ENCODE peak calls at places on chromosomes 4 and X, in five cellular contexts. D is Caco-2, Z is K562, G is OCI-LY7, I is SK-N-MC. P is an unnamed sample. For H3K36me3, the result is how much of the 10 kb centered on the place peaks cover.

GRCh38 chr4:73308286-73308685 is 49.7 kb upstream of the ANKRD17 start:
- DNase-seq in D (no peak), Z (no peak), G (peak), I (no peak), P (peak)

GRCh38 chrX:140467211-140467610 is 37.7 kb downstream of the SOX3 start:
- DNase-seq in D (no peak), Z (no peak), G (no peak), I (no peak), P (no peak)

GRCh38 chr4:78775278-78776030 is 696 bp upstream of the BMP2K start:
- DNase-seq in D (peak), Z (no peak), G (peak), I (no peak), P (peak)

GRCh38 chr4:56386091-56386490 is 1.2 kb downstream of the AASDH start:
- DNase-seq in D (no peak), Z (no peak), G (no peak), I (no peak), P (no peak)

GRCh38 chr4:181860668-181861067 is 382.5 kb upstream of the TENM3 start:
- DNase-seq in D (no peak), Z (no peak), G (no peak), I (no peak), P (peak)

GRCh38 chr4:23856630-23857029 is 33.2 kb downstream of the PPARGC1A start:
- DNase-seq in D (no peak), Z (no peak), G (no peak), I (no peak), P (no peak)

GRCh38 chr4:76386566-76387305 is 34.2 kb downstream of the CCDC158 start:
- DNase-seq in D (no peak), Z (no peak), G (no peak), I (no peak), P (no peak)

GRCh38 chr4:142324572-142324971 is 521.5 kb downstream of the INPP4B start:
- DNase-seq in D (no peak), Z (no peak), G (no peak), I (no peak), P (no peak)

GRCh38 chr4:13546374-13546854 is 2.1 kb upstream of the NKX3-2 start:
- DNase-seq in D (no peak), Z (no peak), G (no peak), I (no peak), P (no peak)

GRCh38 chr4:19944251-19944650 is 307.5 kb upstream of the SLIT2 start:
- DNase-seq in D (no peak), Z (no peak), G (no peak), I (no peak), P (no peak)

GRCh38 chr4:152480356-152480755 is 55.5 kb downstream of the FBXW7 start:
- DNase-seq in D (no peak), Z (no peak), G (no peak), I (no peak), P (no peak)

GRCh38 chr4:173538903-173539445 is 8.9 kb upstream of the HAND2 start:
- DNase-seq in D (no peak), Z (no peak), G (no peak), I (no peak), P (no peak)

GRCh38 chr4:173537628-173538147 is 7.7 kb upstream of the HAND2 start:
- DNase-seq in D (no peak), Z (no peak), G (no peak), I (no peak), P (no peak)

GRCh38 chr4:173539986-173540385 is 10.0 kb upstream of the HAND2 start:
- DNase-seq in D (no peak), Z (no peak), G (no peak), I (peak), P (no peak)

GRCh38 chr4:173536808-173537429 is 6.9 kb upstream of the HAND2 start:
- DNase-seq in D (no peak), Z (no peak), G (no peak), I (no peak), P (no peak)

DNA sequence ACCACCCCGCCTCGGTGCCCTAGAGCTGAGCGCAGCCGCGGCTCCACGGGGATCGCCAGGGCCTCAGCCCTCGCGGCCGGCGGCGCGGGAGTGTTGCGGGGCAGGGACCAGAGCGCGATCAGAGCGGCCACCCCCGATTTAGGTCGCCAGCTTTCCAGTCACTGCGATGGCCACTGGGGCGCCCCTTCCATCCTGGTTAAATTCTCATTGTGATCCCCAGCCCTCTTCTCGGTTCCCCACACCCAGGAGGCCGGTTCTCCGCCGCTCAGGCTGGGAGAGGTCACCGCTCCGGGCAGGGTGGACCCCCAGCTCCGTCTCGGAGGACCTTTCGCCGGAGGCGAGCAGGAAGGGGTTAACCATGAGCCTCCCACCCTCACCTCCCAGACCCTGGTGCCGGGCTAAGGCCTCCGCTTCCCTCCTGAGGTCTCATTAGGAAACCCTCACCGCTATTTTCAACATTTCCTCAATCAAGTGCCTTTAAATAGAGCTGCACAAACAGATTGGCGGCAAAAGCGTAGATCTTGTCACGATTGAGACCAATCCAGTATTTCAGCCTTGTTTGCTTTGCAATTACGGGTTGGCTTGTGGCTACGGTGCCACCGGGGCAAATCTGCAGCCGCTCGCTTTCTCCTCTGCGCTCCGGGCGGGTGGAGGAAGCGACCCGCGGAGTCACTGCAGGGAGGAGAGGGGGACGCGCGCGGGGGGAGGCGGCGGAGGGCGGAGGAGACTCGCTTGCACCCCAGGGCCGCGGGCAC is 8.3 kb upstream of the HAND2 start:
- DNase-seq in D (no peak), Z (no peak), G (no peak), I (no peak), P (peak)
- H3K4me3 ChIP-seq in D (no peak), Z (peak), G (no peak), I (peak), P (peak)

GRCh38 chr4:2907226-2907625 is 56.0 kb downstream of the NOP14 start:
- DNase-seq in D (no peak), Z (no peak), G (no peak), I (no peak), P (no peak)
- H3K36me3 ChIP-seq in D (under half), Z (half or more), G (under half), I (half or more), P (half or more)

DNA sequence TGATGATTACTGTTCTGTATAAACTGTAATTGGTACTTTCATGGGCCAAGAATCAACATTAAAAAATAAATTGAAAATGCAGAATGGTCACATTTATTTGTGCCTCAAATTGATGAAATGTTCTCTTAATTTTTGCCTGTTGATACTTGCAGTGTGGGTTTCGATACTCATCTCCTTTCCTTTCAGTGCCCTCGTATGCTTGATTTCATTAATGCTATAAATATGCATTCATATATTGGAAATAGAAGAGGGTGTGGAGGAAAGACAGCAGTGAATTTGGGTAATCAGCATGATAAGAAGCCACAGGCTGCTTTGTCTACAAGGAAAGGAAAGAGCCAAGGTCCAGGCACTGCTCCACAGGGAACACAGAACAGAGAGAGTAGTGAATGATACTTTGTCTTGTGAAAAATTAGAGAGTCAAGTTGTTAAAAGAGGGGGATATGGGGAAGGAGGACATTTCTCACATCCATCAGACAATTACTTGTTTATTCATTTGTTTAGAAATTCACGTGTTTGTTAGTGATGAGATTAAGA is 1.0 kb upstream of the DDX60 start:
- DNase-seq in D (no peak), Z (no peak), G (no peak), I (no peak), P (no peak)
- H3K4me3 ChIP-seq in D (no peak), Z (no peak), G (no peak), I (no peak), P (peak)

DNA sequence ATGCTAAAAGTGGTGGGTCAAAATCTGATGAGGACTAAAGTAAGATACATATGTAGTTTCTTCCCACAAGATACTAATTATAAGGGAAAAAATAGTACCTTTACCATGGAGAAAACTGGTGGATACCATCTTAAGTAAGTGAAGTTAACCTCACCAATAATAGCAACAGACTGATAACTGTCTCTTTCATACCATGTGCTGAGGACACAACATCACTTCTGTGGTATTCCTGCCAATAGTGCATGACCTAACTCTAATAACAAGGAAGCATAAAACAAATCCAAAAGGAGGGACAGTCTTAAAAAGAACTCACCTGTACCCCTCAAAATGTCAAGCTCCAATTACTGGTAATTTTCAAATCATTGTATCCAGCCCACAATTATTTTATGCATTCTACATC is 8.8 kb downstream of the UFSP2 start:
- DNase-seq in D (no peak), Z (no peak), G (no peak), I (no peak), P (no peak)
- H3K36me3 ChIP-seq in D (under half), Z (under half), G (half or more), I (under half), P (half or more)

DNA sequence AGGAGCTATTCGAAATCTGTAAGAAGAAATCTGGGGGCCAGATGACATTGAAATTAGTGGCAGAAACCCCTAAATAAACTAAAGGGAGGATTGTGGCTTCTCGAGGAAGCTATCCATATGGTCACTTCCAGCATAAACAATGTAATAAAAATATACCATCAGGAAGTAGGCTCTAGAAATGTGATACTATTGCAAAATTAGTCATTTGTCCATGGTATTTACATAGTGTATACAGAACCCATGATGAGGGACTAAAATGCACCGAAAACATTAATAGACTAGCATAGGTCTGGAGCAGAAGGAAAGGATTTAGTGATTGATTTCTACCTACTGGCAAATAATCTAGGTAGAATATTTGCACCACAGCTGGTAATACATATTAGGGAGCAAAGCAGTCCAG is 1344.0 kb downstream of the FSTL5 start:
- DNase-seq in D (no peak), Z (no peak), G (no peak), I (no peak), P (no peak)
- H3K4me3 ChIP-seq in D (no peak), Z (no peak), G (no peak), I (no peak), P (no peak)